ENCODE peak calls at places on chromosomes 4 and X, in eight cellular contexts. D, J, A, I, W, S, P and R are unnamed samples.

GRCh38 chr4:78032446-78032845 is 24.7 kb upstream of the FRAS1 start:
- DNase-seq in I (no peak), A (no peak), D (no peak), S (no peak), J (no peak), P (no peak), W (no peak), R (no peak)

GRCh38 chr4:4386296-4386735 is 586 bp upstream of the NSG1 start:
- DNase-seq in A (no peak), W (no peak), J (no peak), I (peak), P (no peak), S (no peak), D (no peak), R (no peak)

GRCh38 chrX:131677655-131678628 is 134.1 kb downstream of the OR13H1 start:
- DNase-seq in W (peak), A (peak), D (no peak), J (no peak), S (peak), I (no peak), P (no peak), R (no peak)

GRCh38 chrX:143853488-143853887 is 30.4 kb upstream of the UBE2NL start:
- DNase-seq in P (no peak), S (no peak), I (no peak), W (no peak), D (no peak), A (no peak), J (no peak), R (no peak)

GRCh38 chrX:71976753-71977152 is 66.1 kb downstream of the NHSL2 start:
- DNase-seq in I (no peak), A (no peak), P (no peak), J (no peak), D (no peak), S (no peak), W (no peak), R (no peak)

GRCh38 chr4:176195184-176195978 is at the start of gene SPATA4:
- DNase-seq in P (peak), D (peak), J (peak), A (peak), S (peak), I (peak), W (peak), R (peak)

GRCh38 chr4:1097553-1097952 is 15.8 kb downstream of the RNF212 start:
- DNase-seq in I (no peak), W (no peak), P (no peak), S (no peak), A (no peak), J (no peak), D (no peak), R (no peak)

GRCh38 chr4:8307714-8308113 is 38.2 kb downstream of the HTRA3 start:
- DNase-seq in A (no peak), I (no peak), D (no peak), S (no peak), J (no peak), P (peak), W (no peak), R (no peak)

GRCh38 chrX:9614016-9614415 is 149.2 kb downstream of the TBL1X start:
- DNase-seq in D (no peak), P (no peak), J (peak), I (no peak), A (no peak), S (no peak), W (no peak), R (no peak)

GRCh38 chr4:2372488-2373030 is 45.9 kb downstream of the ZFYVE28 start:
- DNase-seq in D (no peak), A (no peak), P (no peak), S (no peak), J (no peak), W (no peak), I (no peak), R (no peak)

GRCh38 chr4:3677671-3678070 is 88.5 kb upstream of the ADRA2C start:
- DNase-seq in S (no peak), P (no peak), I (no peak), A (no peak), D (no peak), W (no peak), J (no peak), R (no peak)

GRCh38 chr4:14184265-14184664 is 556.7 kb upstream of the BOD1L1 start:
- DNase-seq in S (no peak), A (no peak), P (peak), D (peak), J (peak), W (no peak), I (peak), R (no peak)

GRCh38 chr4:2084316-2084715 is 25.2 kb downstream of the NAT8L start:
- DNase-seq in A (no peak), J (no peak), W (no peak), P (no peak), D (no peak), I (no peak), S (no peak), R (no peak)

GRCh38 chr4:125501661-125502060 is 186.9 kb downstream of the FAT4 start:
- DNase-seq in D (no peak), I (no peak), J (no peak), S (no peak), P (no peak), A (no peak), W (no peak), R (no peak)

GRCh38 chrX:132831336-132831973 is 127.0 kb downstream of the HS6ST2 start:
- DNase-seq in P (no peak), I (no peak), D (no peak), A (no peak), W (no peak), J (no peak), S (no peak), R (no peak)

GRCh38 chrX:47233333-47234113 is 714 bp downstream of the USP11 start:
- DNase-seq in A (peak), W (peak), D (peak), S (peak), I (peak), J (peak), P (peak), R (no peak)